ENCODE peak calls at places on chromosomes 7 and 10, in four cellular contexts. N, J, V and T are unnamed samples.

GRCh38 chr7:134406431-134406830 is 52.5 kb downstream of the AKR1B1 start:
- DNase-seq in V (no peak), J (no peak), N (no peak), T (no peak)

GRCh38 chr7:6516387-6516983 is 34.8 kb downstream of the GRID2IP start:
- DNase-seq in J (peak), V (peak), N (peak), T (peak)

GRCh38 chr10:70803768-70804423 is 11.9 kb upstream of the SGPL1 start:
- DNase-seq in J (no peak), V (no peak), N (peak), T (peak)

GRCh38 chr10:124724279-124725027 is 19.7 kb downstream of the FAM53B start:
- DNase-seq in V (no peak), J (no peak), N (no peak), T (peak)

GRCh38 chr7:19853261-19853832 is 79.9 kb upstream of the TMEM196 start:
- DNase-seq in J (no peak), N (peak), V (no peak), T (no peak)

GRCh38 chr10:59688921-59689351 is 20.7 kb downstream of the SLC16A9 start:
- DNase-seq in N (peak), J (no peak), V (no peak), T (peak)

GRCh38 chr10:71569775-71570588 is 149.6 kb downstream of the C10orf105 start:
- DNase-seq in V (peak), J (peak), N (peak), T (peak)

GRCh38 chr7:103915958-103916357 is 73.5 kb downstream of the RELN start:
- DNase-seq in J (no peak), V (peak), N (peak), T (peak)

GRCh38 chr10:97508342-97508741 is 9.6 kb downstream of the UBTD1 start:
- DNase-seq in J (no peak), V (peak), N (peak), T (peak)

GRCh38 chr10:89428873-89429272 is 14.5 kb downstream of the IFIT5 start:
- DNase-seq in V (no peak), N (no peak), J (no peak), T (no peak)

GRCh38 chr10:71401056-71401455 is 4.3 kb downstream of the CDH23 start:
- DNase-seq in V (no peak), N (no peak), J (no peak), T (no peak)

GRCh38 chr10:124996127-124996853 is 54.4 kb downstream of the ZRANB1 start:
- DNase-seq in V (no peak), N (no peak), J (no peak), T (no peak)

GRCh38 chr7:28354601-28355062 is 57.7 kb upstream of the CREB5 start:
- DNase-seq in N (peak), J (no peak), V (peak), T (peak)

GRCh38 chr7:2873686-2874551 is 29.8 kb upstream of the GNA12 start:
- DNase-seq in V (peak), N (peak), J (no peak), T (peak)

GRCh38 chr7:138429577-138430250 is 30.3 kb upstream of the TRIM24 start:
- DNase-seq in J (no peak), N (peak), V (no peak), T (peak)

GRCh38 chr7:79882916-79883315 is 251.7 kb upstream of the GNAI1 start:
- DNase-seq in J (no peak), N (no peak), V (peak), T (no peak)

DNA sequence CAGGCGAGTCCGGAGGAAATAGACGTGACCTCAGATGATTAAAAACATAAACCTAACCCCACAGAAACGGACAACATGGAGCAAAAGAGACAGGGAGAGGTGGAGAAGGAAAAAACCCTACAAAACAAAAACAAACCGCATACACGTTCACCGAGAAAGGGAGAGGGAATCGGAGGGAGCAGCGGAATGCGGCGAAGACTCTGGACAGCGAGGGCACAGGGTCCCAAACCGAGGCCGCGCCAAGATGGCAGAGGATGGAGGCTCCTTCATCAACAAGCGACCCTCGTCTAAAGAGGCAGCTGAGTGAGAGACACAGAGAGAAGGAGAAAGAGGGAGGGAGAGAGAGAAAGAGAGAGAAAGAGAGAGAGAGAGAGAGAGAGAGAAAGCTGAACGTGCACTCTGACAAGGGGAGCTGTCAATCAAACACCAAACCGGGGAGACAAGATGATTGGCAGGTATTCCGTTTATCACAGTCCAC is 5.7 kb downstream of the EMX2 start:
- DNase-seq in V (no peak), N (no peak), J (no peak), T (no peak)
- TF ChIP-seq EZH2 in V (no peak), N (no peak), J (no peak), T (no peak)

GRCh38 chr10:100482181-100482833 is 19.5 kb downstream of the WNT8B start:
- DNase-seq in N (peak), V (peak), J (peak), T (peak)
- TF ChIP-seq EZH2 in N (no peak), V (peak), J (no peak), T (no peak)

GRCh38 chr7:35257251-35258124 is 3.6 kb upstream of the TBX20 start:
- DNase-seq in J (no peak), N (no peak), V (no peak), T (no peak)
- TF ChIP-seq EZH2 in J (no peak), N (no peak), V (no peak), T (no peak)

GRCh38 chr10:117139581-117140524 is 1.8 kb upstream of the VAX1 start:
- DNase-seq in J (no peak), N (no peak), V (no peak), T (no peak)
- TF ChIP-seq EZH2 in J (no peak), N (no peak), V (peak), T (no peak)

DNA sequence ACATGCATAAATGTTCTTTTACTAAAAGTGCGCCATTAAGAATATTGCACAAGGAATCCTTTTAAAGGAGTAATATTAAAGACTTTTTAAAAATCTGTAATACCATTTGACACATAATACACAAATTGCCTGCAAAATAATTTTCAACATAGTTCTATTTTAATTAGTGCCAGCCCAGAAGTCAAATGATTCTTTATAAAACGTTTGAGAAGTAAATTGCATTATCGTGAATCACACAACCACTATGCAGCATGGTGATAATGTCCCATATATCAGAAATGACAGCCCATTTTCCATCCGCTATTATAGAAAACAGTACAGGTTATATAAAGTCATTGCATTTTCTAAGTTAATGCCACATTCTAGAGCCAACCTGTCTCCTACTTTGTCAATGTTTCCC is 324.0 kb downstream of the IPMK start:
- DNase-seq in N (no peak), V (no peak), J (no peak), T (no peak)
- TF ChIP-seq EZH2 in N (no peak), V (no peak), J (no peak), T (no peak)

GRCh38 chr7:157853789-157854065 is 516.9 kb downstream of the DNAJB6 start:
- DNase-seq in V (no peak), J (no peak), N (no peak), T (no peak)

GRCh38 chr7:157855016-157855415 is 518.2 kb downstream of the DNAJB6 start:
- DNase-seq in N (no peak), V (no peak), J (no peak), T (no peak)

GRCh38 chr7:157856873-157857577 is 520.2 kb downstream of the DNAJB6 start:
- DNase-seq in V (no peak), J (no peak), N (no peak), T (no peak)

GRCh38 chr7:157854066-157854891 is 517.5 kb downstream of the DNAJB6 start:
- DNase-seq in V (no peak), J (no peak), N (no peak), T (no peak)

DNA sequence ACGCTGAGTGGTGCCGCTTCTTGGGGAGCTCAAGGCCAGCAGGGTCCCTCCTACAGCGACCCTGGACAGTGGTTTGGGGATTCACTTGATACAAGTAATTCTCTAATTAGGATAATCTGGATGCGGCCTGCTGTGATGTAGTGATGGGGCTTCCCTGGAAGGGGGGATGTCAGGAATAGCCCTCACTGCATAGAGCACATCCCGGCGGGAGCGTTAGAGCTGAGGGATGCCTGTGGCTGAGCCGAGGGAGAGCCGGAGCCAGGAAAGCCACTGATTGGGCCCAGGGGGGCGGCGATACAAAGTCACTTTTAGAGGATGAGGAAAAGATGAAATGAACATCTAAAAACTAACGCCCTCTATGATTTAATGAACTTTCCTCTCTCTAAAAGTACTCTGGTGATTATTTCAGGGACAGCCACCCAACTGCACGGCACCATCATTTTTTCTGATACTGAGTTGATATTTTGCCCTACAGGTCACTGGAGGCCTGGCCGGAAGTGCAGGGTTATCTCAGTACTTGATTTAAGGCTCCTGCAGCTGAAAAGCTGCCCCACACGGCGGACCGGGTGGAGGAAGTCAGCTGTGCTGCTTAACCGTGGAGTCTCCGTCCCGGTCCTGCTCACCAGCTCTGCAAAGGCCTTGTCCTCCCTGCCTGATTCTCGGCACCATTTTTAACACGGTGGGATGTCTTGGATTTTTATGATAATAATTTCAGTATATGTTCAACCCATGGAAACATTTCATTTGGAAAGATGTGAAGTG is 518.8 kb downstream of the DNAJB6 start:
- DNase-seq in N (no peak), V (no peak), J (no peak), T (no peak)
- TF ChIP-seq EZH2 in N (no peak), V (no peak), J (no peak), T (no peak)

DNA sequence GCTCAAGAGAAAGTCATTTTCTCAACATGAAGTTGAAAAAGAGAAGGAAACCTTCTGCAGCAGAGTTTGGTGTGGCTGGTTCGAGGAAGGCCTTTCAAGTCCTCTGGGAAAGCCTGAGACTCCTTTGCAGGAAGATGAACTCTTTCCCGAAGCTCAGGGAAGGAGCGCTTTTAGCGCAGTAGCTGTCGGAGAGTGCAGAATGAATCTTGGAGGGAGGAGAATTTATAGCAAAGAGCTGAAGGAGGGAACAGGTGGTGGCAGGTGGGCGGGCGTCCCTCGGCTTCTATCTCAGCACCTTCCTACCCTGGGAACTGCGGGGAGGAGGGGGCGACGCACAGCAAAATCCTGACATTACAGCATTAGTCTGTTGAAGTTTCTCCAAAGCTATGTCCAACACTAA is at the start of gene ATOH7:
- DNase-seq in V (no peak), J (no peak), N (no peak), T (no peak)
- TF ChIP-seq EZH2 in V (no peak), J (no peak), N (no peak), T (no peak)

GRCh38 chr7:101814081-101814995 is 3.1 kb upstream of the CUX1 start:
- DNase-seq in V (peak), N (peak), J (peak), T (peak)
- TF ChIP-seq EZH2 in V (no peak), N (no peak), J (no peak), T (no peak)

GRCh38 chr10:117734626-117735405 is 192.3 kb downstream of the EMX2 start:
- DNase-seq in V (no peak), J (no peak), N (no peak), T (no peak)
- TF ChIP-seq EZH2 in V (no peak), J (no peak), N (no peak), T (peak)